ENCODE peak calls at places on chromosomes 5 and 9, in five cellular contexts. H, O, R, J and N are unnamed samples.

GRCh38 chr5:95620030-95620869 is at the start of gene GPR150:
- DNase-seq in H (no peak), O (peak; percentile 68), R (peak; percentile 39), J (peak; percentile 65), N (peak; percentile 79)

GRCh38 chr9:3875371-3876132 is 349.8 kb upstream of the RFX3 start:
- DNase-seq in H (peak; percentile 88), O (no peak), R (peak; percentile 88), J (peak; percentile 79), N (no peak)

GRCh38 chr9:7615344-7615743 is 184.2 kb downstream of the DMAC1 start:
- DNase-seq in H (no peak), O (no peak), R (no peak), J (no peak), N (no peak)

GRCh38 chr5:76641514-76642120 is 18.4 kb upstream of the F2RL2 start:
- DNase-seq in H (peak; percentile 87), O (peak; percentile 27), R (peak; percentile 38), J (peak; percentile 87), N (no peak)

GRCh38 chr5:176803943-176804498 is 6.3 kb upstream of the UNC5A start:
- DNase-seq in H (peak; percentile 21), O (no peak), R (no peak), J (peak; percentile 56), N (no peak)

GRCh38 chr5:14190194-14191164 is 47.3 kb downstream of the TRIO start:
- DNase-seq in H (peak; percentile 97), O (no peak), R (peak; percentile 98), J (peak; percentile 97), N (no peak)

GRCh38 chr9:130860458-130861316 is 25.6 kb downstream of the ABL1 start:
- DNase-seq in H (peak; percentile 93), O (peak; percentile 25), R (no peak), J (peak; percentile 97), N (peak; percentile 88)

GRCh38 chr9:90802534-90802933 is 915 bp downstream of the SYK start:
- DNase-seq in H (no peak), O (no peak), R (no peak), J (no peak), N (no peak)

GRCh38 chr9:90025816-90026215 is 421.0 kb downstream of the GADD45G start:
- DNase-seq in H (no peak), O (no peak), R (peak; percentile 53), J (no peak), N (no peak)

GRCh38 chr5:92944337-92944736 is 636.7 kb downstream of the NR2F1-AS1 start:
- DNase-seq in H (no peak), O (no peak), R (no peak), J (no peak), N (no peak)

GRCh38 chr5:92942762-92943161 is 638.3 kb downstream of the NR2F1-AS1 start:
- DNase-seq in H (no peak), O (no peak), R (no peak), J (no peak), N (no peak)

GRCh38 chr5:92944903-92945629 is 636.0 kb downstream of the NR2F1-AS1 start:
- DNase-seq in H (peak; percentile 65), O (no peak), R (no peak), J (peak; percentile 87), N (no peak)

GRCh38 chr5:92946546-92946945 is 634.5 kb downstream of the NR2F1-AS1 start:
- DNase-seq in H (no peak), O (no peak), R (no peak), J (no peak), N (no peak)

GRCh38 chr5:92945630-92946097 is 635.4 kb downstream of the NR2F1-AS1 start:
- DNase-seq in H (peak; percentile 31), O (no peak), R (no peak), J (peak; percentile 58), N (no peak)
- H3K27ac ChIP-seq in H (peak overlapping the region; percentile 19), O (no peak overlapping the region), R (no peak overlapping the region), J (no peak overlapping the region), N (no peak overlapping the region)

GRCh38 chr9:133700861-133701320 is 37.3 kb downstream of the SARDH start:
- DNase-seq in H (no peak), O (no peak), R (no peak), J (peak; percentile 51), N (peak; percentile 28)

GRCh38 chr9:133701321-133701980 is 36.7 kb downstream of the SARDH start:
- DNase-seq in H (no peak), O (no peak), R (no peak), J (no peak), N (peak; percentile 42)

GRCh38 chr9:133702798-133703570 is 35.2 kb downstream of the SARDH start:
- DNase-seq in H (no peak), O (no peak), R (no peak), J (no peak), N (peak; percentile 45)

GRCh38 chr9:133703571-133704399 is 34.4 kb downstream of the SARDH start:
- DNase-seq in H (no peak), O (no peak), R (no peak), J (no peak), N (no peak)

GRCh38 chr9:133701981-133702797 is 36.0 kb downstream of the SARDH start:
- DNase-seq in H (peak; percentile 42), O (no peak), R (no peak), J (peak; percentile 80), N (peak; percentile 44)
- H3K4me3 ChIP-seq in H (peak overlapping the region; percentile 17), O (no peak overlapping the region), R (no peak overlapping the region), J (no peak overlapping the region), N (peak overlapping the region; percentile 36)

GRCh38 chr5:55345327-55345726 is 37.5 kb downstream of the MTREX start:
- DNase-seq in H (no peak), O (no peak), R (no peak), J (no peak), N (no peak)

GRCh38 chr5:55343609-55344008 is 35.8 kb downstream of the MTREX start:
- DNase-seq in H (no peak), O (no peak), R (no peak), J (no peak), N (no peak)

GRCh38 chr5:55343107-55343506 is 35.3 kb downstream of the MTREX start:
- DNase-seq in H (no peak), O (no peak), R (no peak), J (no peak), N (no peak)

GRCh38 chr5:55338810-55339243 is 31.0 kb downstream of the MTREX start:
- DNase-seq in H (no peak), O (no peak), R (no peak), J (no peak), N (no peak)

DNA sequence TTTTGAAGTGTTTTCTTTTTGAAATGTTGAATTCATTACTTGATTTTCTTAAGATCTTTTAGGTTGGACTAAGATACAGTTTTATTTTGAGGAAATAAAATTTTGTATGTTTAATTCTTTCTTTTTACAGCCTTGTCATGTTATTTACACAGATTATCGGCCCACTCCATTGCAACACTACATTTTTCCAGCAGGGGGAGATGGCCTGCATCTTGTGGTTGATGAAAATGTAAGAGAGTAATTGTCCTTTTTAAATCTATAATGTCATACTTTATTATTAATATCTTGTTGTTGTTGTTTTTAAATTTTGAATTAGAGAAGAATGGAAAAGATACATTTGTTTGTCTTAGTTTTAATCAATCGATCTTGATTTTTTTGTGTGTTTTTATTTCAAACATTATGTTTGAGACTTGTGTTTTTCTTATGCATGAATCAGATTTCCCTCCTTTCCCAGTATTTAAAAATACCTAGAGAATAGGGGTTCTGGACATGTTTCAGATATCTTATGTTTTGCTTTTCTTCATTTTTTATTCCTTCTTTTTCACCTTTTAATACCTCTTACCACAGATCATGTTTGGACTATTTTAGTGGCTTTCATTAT is 36.7 kb downstream of the MTREX start:
- DNase-seq in H (peak; percentile 80), O (peak; percentile 33), R (peak; percentile 45), J (peak; percentile 80), N (no peak)
- H3K27ac ChIP-seq in H (no peak overlapping the region), O (no peak overlapping the region), R (peak overlapping the region; percentile 1), J (no peak overlapping the region), N (no peak overlapping the region)

GRCh38 chr9:17906204-17906840 is 327.5 kb downstream of the SH3GL2 start:
- DNase-seq in H (no peak), O (no peak), R (no peak), J (peak; percentile 27), N (peak; percentile 35)
- H3K4me3 ChIP-seq in H (no peak overlapping the region), O (no peak overlapping the region), R (no peak overlapping the region), J (peak overlapping the region; percentile 38), N (peak overlapping the region; percentile 32)